ENCODE peak calls at places on chromosomes 4 and X, in nine cellular contexts. H, O, I, K, B, V, E, Z and P are unnamed samples.

GRCh38 chrX:7132335-7133035 is 15.0 kb upstream of the STS start:
- DNase-seq in V (peak), Z (no peak), I (peak), O (peak), E (no peak), K (peak), B (no peak), H (no peak), P (peak)

GRCh38 chrX:9464435-9465371 is at the start of gene TBL1X:
- DNase-seq in O (no peak), I (peak), E (no peak), V (no peak), Z (peak), B (no peak), K (peak), H (no peak), P (peak)

GRCh38 chr4:163892417-163892816 is 397.9 kb downstream of the TMA16 start:
- DNase-seq in Z (no peak), B (no peak), E (no peak), I (no peak), K (no peak), V (no peak), O (no peak), H (no peak), P (no peak)

GRCh38 chr4:55312491-55313101 is 33.4 kb upstream of the SRD5A3 start:
- DNase-seq in V (peak), O (no peak), Z (no peak), I (peak), H (no peak), K (peak), E (peak), B (no peak), P (peak)

GRCh38 chr4:181006509-181007290 is 1236.5 kb upstream of the TENM3 start:
- DNase-seq in B (no peak), K (no peak), V (no peak), E (no peak), Z (no peak), I (no peak), H (no peak), O (no peak), P (no peak)

GRCh38 chr4:82754546-82755165 is 43.9 kb downstream of the SCD5 start:
- DNase-seq in K (no peak), E (no peak), V (no peak), I (no peak), O (no peak), B (no peak), H (no peak), Z (no peak), P (no peak)

GRCh38 chrX:22730542-22730941 is 269.2 kb upstream of the DDX53 start:
- DNase-seq in O (no peak), E (no peak), I (no peak), Z (no peak), B (no peak), V (no peak), H (no peak), K (no peak), P (no peak)

GRCh38 chr4:13705521-13706035 is 78.1 kb upstream of the BOD1L1 start:
- DNase-seq in I (no peak), E (no peak), V (no peak), Z (peak), K (peak), H (no peak), B (no peak), O (peak), P (peak)

GRCh38 chr4:37802068-37802666 is 24.3 kb upstream of the PGM2 start:
- DNase-seq in H (peak), E (peak), B (peak), V (no peak), Z (no peak), K (peak), I (no peak), O (peak), P (peak)

GRCh38 chr4:69858683-69859082 is 1.3 kb downstream of the SULT1E1 start:
- DNase-seq in E (no peak), I (no peak), B (no peak), K (no peak), O (peak), V (no peak), H (no peak), Z (no peak), P (no peak)

GRCh38 chr4:157104541-157104940 is 28.6 kb downstream of the GLRB start:
- DNase-seq in O (no peak), H (no peak), E (no peak), V (no peak), K (no peak), I (no peak), B (no peak), Z (no peak), P (no peak)

GRCh38 chr4:84146300-84146942 is 352.7 kb downstream of the NKX6-1 start:
- DNase-seq in B (no peak), V (no peak), K (no peak), Z (no peak), E (no peak), O (no peak), H (no peak), I (no peak), P (no peak)

GRCh38 chr4:142557220-142557801 is 288.8 kb downstream of the INPP4B start:
- DNase-seq in B (no peak), O (no peak), H (no peak), I (no peak), Z (no peak), V (no peak), E (no peak), K (no peak), P (no peak)

GRCh38 chr4:47662975-47663374 is 174.9 kb downstream of the CORIN start:
- DNase-seq in H (no peak), Z (no peak), V (peak), E (no peak), B (no peak), K (no peak), I (no peak), O (no peak), P (no peak)

GRCh38 chr4:134201216-134202098 is at the start of gene PABPC4L:
- DNase-seq in I (no peak), K (peak), B (no peak), V (no peak), Z (peak), H (peak), O (no peak), E (peak), P (no peak)

GRCh38 chr4:5996641-5997040 is 21.6 kb downstream of the C4orf50 start:
- DNase-seq in I (no peak), V (no peak), E (no peak), Z (no peak), K (no peak), H (no peak), O (peak), B (no peak), P (no peak)

GRCh38 chr4:40576651-40577480 is 52.8 kb downstream of the RBM47 start:
- DNase-seq in I (no peak), Z (peak), O (peak), E (peak), V (peak), B (peak), K (peak), H (no peak), P (peak)

GRCh38 chr4:155766544-155766943 is 7.7 kb downstream of the GUCY1B1 start:
- DNase-seq in Z (no peak), K (no peak), O (no peak), B (no peak), H (no peak), E (no peak), I (no peak), V (no peak), P (no peak)

GRCh38 chr4:118711047-118711446 is 25.9 kb downstream of the METTL14 start:
- DNase-seq in Z (no peak), O (no peak), B (no peak), I (no peak), E (no peak), V (no peak), H (no peak), K (no peak), P (no peak)

GRCh38 chrX:54978448-54978847 is 15.5 kb downstream of the PFKFB1 start:
- DNase-seq in E (no peak), K (no peak), Z (no peak), O (no peak), B (no peak), I (no peak), H (no peak), V (no peak), P (peak)

GRCh38 chr4:166064706-166065105 is 191.7 kb downstream of the TLL1 start:
- DNase-seq in O (no peak), E (no peak), B (no peak), Z (no peak), H (no peak), K (no peak), V (no peak), I (no peak), P (no peak)

GRCh38 chr4:152943673-152944072 is 7.5 kb downstream of the FHDC1 start:
- DNase-seq in Z (no peak), I (no peak), O (no peak), B (no peak), K (no peak), E (no peak), H (no peak), V (no peak), P (no peak)

GRCh38 chrX:31340587-31340986 is 268.7 kb upstream of the FTHL17 start:
- DNase-seq in H (no peak), Z (no peak), B (no peak), V (no peak), O (no peak), I (no peak), K (no peak), E (no peak), P (no peak)

GRCh38 chr4:8393593-8394038 is 46.9 kb downstream of the ACOX3 start:
- DNase-seq in H (peak), O (no peak), V (no peak), B (no peak), E (peak), K (peak), I (no peak), Z (no peak), P (peak)

GRCh38 chr4:104930298-104930697 is 216.4 kb upstream of the TET2 start:
- DNase-seq in E (no peak), Z (no peak), V (no peak), K (no peak), I (no peak), O (no peak), B (no peak), H (no peak), P (no peak)

GRCh38 chr4:164345756-164346155 is 408.2 kb upstream of the SMIM31 start:
- DNase-seq in H (no peak), Z (no peak), V (no peak), K (no peak), E (no peak), I (no peak), B (no peak), O (no peak), P (no peak)

GRCh38 chr4:156515295-156515694 is 456.3 kb downstream of the PDGFC start:
- DNase-seq in O (no peak), I (no peak), K (no peak), E (no peak), Z (no peak), H (no peak), B (no peak), V (no peak), P (no peak)

GRCh38 chr4:165715989-165716388 is 157.0 kb upstream of the TLL1 start:
- DNase-seq in Z (no peak), O (no peak), H (no peak), B (no peak), V (no peak), I (no peak), K (no peak), E (peak), P (no peak)

GRCh38 chr4:139368990-139369389 is 66.7 kb upstream of the NDUFC1 start:
- DNase-seq in V (no peak), O (peak), K (no peak), E (no peak), I (no peak), H (no peak), B (no peak), Z (no peak), P (no peak)

GRCh38 chr4:20354120-20354519 is 102.4 kb downstream of the SLIT2 start:
- DNase-seq in Z (no peak), I (no peak), V (no peak), O (no peak), E (no peak), K (no peak), B (peak), H (no peak), P (no peak)

GRCh38 chr4:114811564-114812360 is 213.2 kb downstream of the UGT8 start:
- DNase-seq in O (no peak), I (no peak), B (no peak), H (no peak), E (no peak), K (no peak), V (no peak), Z (no peak), P (no peak)

GRCh38 chr4:154313004-154313587 is 178.5 kb downstream of the DCHS2 start:
- DNase-seq in V (no peak), B (no peak), K (no peak), I (no peak), O (no peak), Z (no peak), E (no peak), H (no peak), P (no peak)

GRCh38 chr4:137070614-137071013 is 461.7 kb downstream of the PCDH18 start:
- DNase-seq in B (no peak), V (no peak), H (no peak), K (no peak), E (no peak), I (no peak), Z (peak), O (no peak), P (no peak)

GRCh38 chrX:2374086-2374485 is 126.7 kb downstream of the DHRSX start:
- DNase-seq in O (no peak), E (peak), I (no peak), H (no peak), K (no peak), V (no peak), B (no peak), Z (no peak), P (no peak)

GRCh38 chrX:42131856-42132255 is 208.5 kb upstream of the CASK start:
- DNase-seq in E (no peak), O (no peak), K (no peak), I (no peak), Z (no peak), H (no peak), B (no peak), V (no peak), P (no peak)

GRCh38 chr4:20288846-20289512 is 37.3 kb downstream of the SLIT2 start:
- DNase-seq in I (no peak), O (no peak), K (no peak), H (no peak), V (no peak), E (peak), B (no peak), Z (no peak), P (no peak)

GRCh38 chr4:24680746-24681145 is 96.4 kb upstream of the DHX15 start:
- DNase-seq in K (no peak), E (no peak), V (no peak), O (no peak), Z (no peak), I (no peak), B (no peak), H (no peak), P (no peak)